ENCODE peak calls at places on chromosomes 3 and 15, in nine cellular contexts. One of them, this sample, is unnamed.

GRCh38 chr15:48507416-48508065 is 138.0 kb downstream of the FBN1 start:
- DNase-seq in NCI-H345: no peak
- DNase-seq in SW480: peak
- DNase-seq in GM12864: peak
- DNase-seq in AG04449: no peak
- DNase-seq in retina: no peak
- DNase-seq in GM20000: peak
- DNase-seq in RWPE1: peak
- DNase-seq in LoVo: peak
- DNase-seq in this sample: no peak

GRCh38 chr15:43534897-43535296 is 17.5 kb downstream of the MAP1A start:
- DNase-seq in RWPE1: no peak
- DNase-seq in SW480: no peak
- DNase-seq in LoVo: no peak
- DNase-seq in NCI-H345: no peak
- DNase-seq in retina: no peak
- DNase-seq in GM12864: no peak
- DNase-seq in GM20000: no peak
- DNase-seq in AG04449: no peak
- DNase-seq in this sample: no peak

GRCh38 chr15:73341886-73342600 is 26.7 kb downstream of the HCN4 start:
- DNase-seq in LoVo: no peak
- DNase-seq in NCI-H345: peak
- DNase-seq in RWPE1: no peak
- DNase-seq in retina: no peak
- DNase-seq in GM20000: no peak
- DNase-seq in GM12864: no peak
- DNase-seq in SW480: no peak
- DNase-seq in AG04449: no peak
- DNase-seq in this sample: no peak

GRCh38 chr3:77707271-77707670 is 667.4 kb downstream of the ROBO2 start:
- DNase-seq in LoVo: no peak
- DNase-seq in SW480: no peak
- DNase-seq in RWPE1: no peak
- DNase-seq in GM12864: no peak
- DNase-seq in AG04449: no peak
- DNase-seq in GM20000: no peak
- DNase-seq in NCI-H345: no peak
- DNase-seq in retina: no peak
- DNase-seq in this sample: no peak

GRCh38 chr15:58434334-58434888 is 2.6 kb downstream of the LIPC start:
- DNase-seq in GM20000: no peak
- DNase-seq in LoVo: no peak
- DNase-seq in SW480: no peak
- DNase-seq in retina: no peak
- DNase-seq in NCI-H345: no peak
- DNase-seq in GM12864: no peak
- DNase-seq in RWPE1: no peak
- DNase-seq in AG04449: no peak
- DNase-seq in this sample: no peak

GRCh38 chr3:29170894-29171582 is 109.8 kb upstream of the RBMS3 start:
- DNase-seq in NCI-H345: no peak
- DNase-seq in GM12864: no peak
- DNase-seq in RWPE1: no peak
- DNase-seq in SW480: no peak
- DNase-seq in LoVo: peak
- DNase-seq in AG04449: no peak
- DNase-seq in retina: no peak
- DNase-seq in GM20000: no peak
- DNase-seq in this sample: no peak

GRCh38 chr15:70033529-70034140 is 64.1 kb downstream of the TLE3 start:
- DNase-seq in RWPE1: peak
- DNase-seq in SW480: peak
- DNase-seq in retina: peak
- DNase-seq in AG04449: no peak
- DNase-seq in LoVo: no peak
- DNase-seq in NCI-H345: peak
- DNase-seq in GM20000: no peak
- DNase-seq in GM12864: no peak
- DNase-seq in this sample: peak

GRCh38 chr3:8603115-8603710 is 41.4 kb downstream of the SSUH2 start:
- DNase-seq in SW480: no peak
- DNase-seq in NCI-H345: no peak
- DNase-seq in GM12864: no peak
- DNase-seq in AG04449: no peak
- DNase-seq in LoVo: no peak
- DNase-seq in RWPE1: no peak
- DNase-seq in retina: no peak
- DNase-seq in GM20000: no peak
- DNase-seq in this sample: no peak

GRCh38 chr3:54122802-54123537 is 618 bp downstream of the CACNA2D3 start:
- DNase-seq in GM12864: no peak
- DNase-seq in GM20000: peak
- DNase-seq in RWPE1: no peak
- DNase-seq in LoVo: no peak
- DNase-seq in SW480: no peak
- DNase-seq in AG04449: no peak
- DNase-seq in NCI-H345: no peak
- DNase-seq in retina: peak
- DNase-seq in this sample: no peak

GRCh38 chr15:62758952-62759349 is 283.6 kb upstream of the TPM1 start:
- DNase-seq in NCI-H345: no peak
- DNase-seq in AG04449: no peak
- DNase-seq in GM20000: no peak
- DNase-seq in SW480: no peak
- DNase-seq in retina: no peak
- DNase-seq in LoVo: no peak
- DNase-seq in RWPE1: no peak
- DNase-seq in GM12864: no peak
- DNase-seq in this sample: no peak

GRCh38 chr3:100150583-100150982 is 36.3 kb upstream of the FILIP1L start:
- DNase-seq in NCI-H345: no peak
- DNase-seq in AG04449: no peak
- DNase-seq in retina: no peak
- DNase-seq in LoVo: no peak
- DNase-seq in GM20000: no peak
- DNase-seq in RWPE1: no peak
- DNase-seq in SW480: no peak
- DNase-seq in GM12864: no peak
- DNase-seq in this sample: no peak

GRCh38 chr15:22956257-22956979 is 23.8 kb downstream of the CYFIP1 start:
- DNase-seq in NCI-H345: no peak
- DNase-seq in retina: peak
- DNase-seq in SW480: no peak
- DNase-seq in RWPE1: no peak
- DNase-seq in LoVo: no peak
- DNase-seq in GM20000: no peak
- DNase-seq in AG04449: no peak
- DNase-seq in GM12864: no peak
- DNase-seq in this sample: no peak

GRCh38 chr3:29171583-29171990 is 109.3 kb upstream of the RBMS3 start:
- DNase-seq in AG04449: no peak
- DNase-seq in LoVo: no peak
- DNase-seq in NCI-H345: no peak
- DNase-seq in GM20000: no peak
- DNase-seq in RWPE1: no peak
- DNase-seq in retina: no peak
- DNase-seq in SW480: no peak
- DNase-seq in GM12864: no peak
- DNase-seq in this sample: no peak

GRCh38 chr3:170660139-170660538 is 74.3 kb upstream of the SLC7A14 start:
- DNase-seq in GM12864: no peak
- DNase-seq in RWPE1: no peak
- DNase-seq in AG04449: no peak
- DNase-seq in GM20000: no peak
- DNase-seq in NCI-H345: no peak
- DNase-seq in retina: no peak
- DNase-seq in SW480: peak
- DNase-seq in LoVo: peak
- DNase-seq in this sample: no peak

GRCh38 chr15:80436511-80437307 is 32.5 kb downstream of the ARNT2 start:
- DNase-seq in NCI-H345: no peak
- DNase-seq in SW480: peak
- DNase-seq in retina: no peak
- DNase-seq in AG04449: no peak
- DNase-seq in GM20000: no peak
- DNase-seq in LoVo: peak
- DNase-seq in GM12864: no peak
- DNase-seq in RWPE1: peak
- DNase-seq in this sample: no peak

GRCh38 chr3:16122661-16123060 is 51.8 kb upstream of the GALNT15 start:
- DNase-seq in GM12864: no peak
- DNase-seq in retina: no peak
- DNase-seq in RWPE1: no peak
- DNase-seq in LoVo: no peak
- DNase-seq in AG04449: no peak
- DNase-seq in NCI-H345: no peak
- DNase-seq in GM20000: no peak
- DNase-seq in SW480: no peak
- DNase-seq in this sample: no peak

GRCh38 chr15:73357999-73358665 is 10.6 kb downstream of the HCN4 start:
- DNase-seq in SW480: peak
- DNase-seq in GM20000: no peak
- DNase-seq in LoVo: peak
- DNase-seq in GM12864: no peak
- DNase-seq in retina: no peak
- DNase-seq in NCI-H345: no peak
- DNase-seq in RWPE1: no peak
- DNase-seq in AG04449: no peak
- DNase-seq in this sample: no peak

GRCh38 chr15:99729920-99730319 is 3.3 kb downstream of the LYSMD4 start:
- DNase-seq in GM12864: no peak
- DNase-seq in RWPE1: peak
- DNase-seq in NCI-H345: no peak
- DNase-seq in GM20000: no peak
- DNase-seq in AG04449: no peak
- DNase-seq in LoVo: no peak
- DNase-seq in SW480: peak
- DNase-seq in retina: no peak
- DNase-seq in this sample: no peak

GRCh38 chr15:100256096-100256984 is 85.4 kb downstream of the ADAMTS17 start:
- DNase-seq in RWPE1: no peak
- DNase-seq in retina: no peak
- DNase-seq in SW480: no peak
- DNase-seq in GM20000: no peak
- DNase-seq in NCI-H345: no peak
- DNase-seq in LoVo: no peak
- DNase-seq in AG04449: no peak
- DNase-seq in GM12864: no peak
- DNase-seq in this sample: no peak

GRCh38 chr3:11145888-11146287 is 8.4 kb upstream of the HRH1 start:
- DNase-seq in GM12864: no peak
- DNase-seq in SW480: peak
- DNase-seq in GM20000: no peak
- DNase-seq in AG04449: peak
- DNase-seq in NCI-H345: no peak
- DNase-seq in RWPE1: peak
- DNase-seq in LoVo: peak
- DNase-seq in retina: no peak
- DNase-seq in this sample: peak

GRCh38 chr3:107368999-107369398 is 8.2 kb upstream of the CCDC54 start:
- DNase-seq in retina: no peak
- DNase-seq in RWPE1: no peak
- DNase-seq in LoVo: no peak
- DNase-seq in SW480: no peak
- DNase-seq in GM12864: no peak
- DNase-seq in AG04449: no peak
- DNase-seq in NCI-H345: no peak
- DNase-seq in GM20000: no peak
- DNase-seq in this sample: no peak

GRCh38 chr3:59127071-59127470 is 77.2 kb upstream of the CFAP20DC start:
- DNase-seq in retina: peak
- DNase-seq in RWPE1: peak
- DNase-seq in GM20000: no peak
- DNase-seq in AG04449: peak
- DNase-seq in GM12864: no peak
- DNase-seq in NCI-H345: no peak
- DNase-seq in SW480: peak
- DNase-seq in LoVo: peak
- DNase-seq in this sample: no peak

GRCh38 chr3:80526153-80526552 is 758.4 kb upstream of the ROBO1 start:
- DNase-seq in AG04449: no peak
- DNase-seq in RWPE1: no peak
- DNase-seq in NCI-H345: no peak
- DNase-seq in retina: no peak
- DNase-seq in SW480: no peak
- DNase-seq in GM20000: no peak
- DNase-seq in LoVo: no peak
- DNase-seq in GM12864: no peak
- DNase-seq in this sample: no peak

GRCh38 chr3:194686816-194687637 is 1.3 kb downstream of the FAM43A start:
- DNase-seq in LoVo: no peak
- DNase-seq in GM12864: no peak
- DNase-seq in SW480: no peak
- DNase-seq in AG04449: no peak
- DNase-seq in GM20000: peak
- DNase-seq in retina: peak
- DNase-seq in RWPE1: no peak
- DNase-seq in NCI-H345: peak
- DNase-seq in this sample: no peak

This sample was measured in AG09319.